ENCODE peak calls at places on chromosomes 13 and 19, in seven cellular contexts. I, E, O, Y, F, G and V are unnamed samples.

GRCh38 chr19:18588611-18589379 is at the start of gene REX1BD:
- DNase-seq in I (peak; percentile 68), E (peak; percentile 84), O (peak; percentile 90), Y (peak; percentile 76), F (peak; percentile 89), G (peak; percentile 71), V (no peak)

GRCh38 chr19:48461982-48462655 is 6.7 kb downstream of the KCNJ14 start:
- DNase-seq in I (no peak), E (no peak), O (peak; percentile 93), Y (no peak), F (peak; percentile 89), G (no peak), V (peak; percentile 88)

GRCh38 chr13:26759907-26760834 is at the start of gene GPR12:
- DNase-seq in I (no peak), E (no peak), O (no peak), Y (no peak), F (no peak), G (peak; percentile 10), V (no peak)

GRCh38 chr19:34600366-34600765 is 76.6 kb downstream of the SCGB2B2 start:
- DNase-seq in I (no peak), E (no peak), O (no peak), Y (no peak), F (no peak), G (no peak), V (no peak)

GRCh38 chr19:58558623-58559274 is 338 bp upstream of the UBE2M start:
- DNase-seq in I (peak; percentile 98), E (peak; percentile 99), O (peak; percentile 99), Y (peak; percentile 98), F (peak; percentile 99), G (peak; percentile 99), V (peak; percentile 97)

GRCh38 chr19:497861-498590 is 1.7 kb downstream of the MADCAM1 start:
- DNase-seq in I (no peak), E (no peak), O (peak; percentile 38), Y (no peak), F (no peak), G (no peak), V (peak; percentile 63)

GRCh38 chr19:16668176-16668575 is 7.2 kb downstream of the TMEM38A start:
- DNase-seq in I (no peak), E (no peak), O (no peak), Y (no peak), F (no peak), G (no peak), V (no peak)

GRCh38 chr19:32566246-32566830 is 14.7 kb upstream of the PDCD5 start:
- DNase-seq in I (peak; percentile 29), E (no peak), O (no peak), Y (peak; percentile 42), F (no peak), G (no peak), V (no peak)

GRCh38 chr19:6802336-6803035 is 30.0 kb downstream of the VAV1 start:
- DNase-seq in I (no peak), E (no peak), O (peak; percentile 54), Y (no peak), F (peak; percentile 21), G (peak; percentile 37), V (no peak)

GRCh38 chr19:43765109-43765876 is 10.5 kb upstream of the SMG9 start:
- DNase-seq in I (peak; percentile 97), E (no peak), O (peak; percentile 60), Y (peak; percentile 98), F (peak; percentile 89), G (peak; percentile 95), V (no peak)

GRCh38 chr19:33125929-33126388 is 6.0 kb upstream of the WDR88 start:
- DNase-seq in I (peak; percentile 69), E (peak; percentile 54), O (peak; percentile 64), Y (peak; percentile 67), F (peak; percentile 66), G (peak; percentile 25), V (peak; percentile 58)

GRCh38 chr13:52361225-52361624 is 44.7 kb downstream of the THSD1 start:
- DNase-seq in I (no peak), E (no peak), O (no peak), Y (no peak), F (no peak), G (no peak), V (no peak)

GRCh38 chr13:52359534-52359933 is 46.4 kb downstream of the THSD1 start:
- DNase-seq in I (peak; percentile 37), E (no peak), O (no peak), Y (no peak), F (no peak), G (no peak), V (no peak)

GRCh38 chr13:52353116-52353718 is 52.8 kb downstream of the THSD1 start:
- DNase-seq in I (peak; percentile 75), E (no peak), O (no peak), Y (no peak), F (no peak), G (no peak), V (no peak)

DNA sequence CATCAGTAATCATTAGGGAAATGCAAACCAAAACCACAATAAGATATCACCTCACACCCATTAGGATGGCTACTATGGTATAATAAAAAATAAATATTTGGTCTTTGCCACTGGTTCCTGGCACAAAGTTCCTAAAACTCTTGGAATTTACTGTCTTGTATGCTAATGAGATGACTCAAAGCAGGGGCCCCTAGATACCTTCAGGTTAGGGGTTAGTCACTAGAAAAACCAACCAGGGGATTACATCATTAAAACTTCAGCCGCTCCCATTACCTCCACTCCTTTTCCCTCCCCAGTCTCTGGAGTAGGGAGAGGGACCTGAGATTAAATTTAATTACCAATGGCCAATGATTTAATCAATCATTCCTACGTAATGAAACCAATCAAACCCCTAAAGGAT is 49.6 kb downstream of the THSD1 start:
- DNase-seq in I (peak; percentile 57), E (no peak), O (no peak), Y (no peak), F (peak; percentile 78), G (no peak), V (no peak)
- H3K23ac ChIP-seq in I (no peak overlapping the region), E (no peak overlapping the region), O (no peak overlapping the region), Y (no peak overlapping the region), F (no peak overlapping the region), G (no peak overlapping the region), V (no peak overlapping the region)

DNA sequence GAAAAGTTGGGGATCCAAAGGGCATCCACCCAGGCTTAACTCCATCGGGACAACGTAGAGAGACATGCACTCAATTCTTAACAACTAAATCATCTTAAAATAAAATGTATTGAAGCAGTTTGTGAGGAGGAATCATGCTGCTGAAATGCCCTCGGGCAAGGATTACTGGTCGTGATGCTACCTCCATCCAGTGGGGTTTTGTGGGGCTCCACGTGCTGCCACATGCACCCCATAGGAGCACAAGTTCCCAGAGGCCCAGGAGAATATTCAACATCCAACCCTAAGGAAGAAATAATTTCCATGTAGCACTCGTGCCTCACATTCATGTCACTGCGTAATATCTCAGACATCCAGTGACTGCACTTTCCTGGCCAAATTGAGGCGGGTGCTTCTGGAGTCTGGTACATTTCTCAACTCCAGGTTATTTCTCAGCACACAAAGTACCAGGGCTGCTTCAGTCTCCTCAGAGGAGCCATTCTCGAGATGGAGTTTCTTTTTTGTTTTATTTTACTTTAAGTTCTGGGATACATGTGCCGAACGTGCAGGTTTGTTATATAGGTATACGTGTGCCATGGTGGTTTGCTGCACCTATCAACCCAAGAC is 429.8 kb downstream of the FOXO1 start:
- DNase-seq in I (no peak), E (no peak), O (no peak), Y (no peak), F (no peak), G (no peak), V (no peak)
- H2AK5ac ChIP-seq in I (no peak overlapping the region), E (no peak overlapping the region), O (no peak overlapping the region), Y (no peak overlapping the region), F (no peak overlapping the region), G (no peak overlapping the region), V (no peak overlapping the region)

DNA sequence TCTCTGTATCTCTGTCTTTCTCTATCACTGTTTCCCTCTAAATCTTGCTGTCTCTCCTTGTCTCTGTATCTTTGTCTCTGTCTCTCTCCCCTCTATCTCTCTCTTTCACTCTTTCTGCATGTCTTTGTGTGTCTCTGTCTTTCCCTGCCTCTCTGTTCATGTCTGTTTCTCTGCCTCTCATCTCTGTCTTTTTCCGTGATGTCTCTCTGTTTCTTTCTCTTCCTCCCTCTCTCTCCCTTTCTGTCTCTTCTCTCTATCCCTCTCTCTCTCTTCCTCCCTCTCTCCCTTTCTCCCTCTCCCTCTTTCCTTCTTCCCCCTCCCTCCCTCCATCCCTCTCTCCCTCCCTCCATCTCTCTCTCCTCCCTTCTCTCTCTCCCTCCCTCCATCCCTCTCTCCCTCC is 56.7 kb upstream of the NFIC start:
- DNase-seq in I (no peak), E (no peak), O (no peak), Y (no peak), F (no peak), G (no peak), V (no peak)
- H3K23ac ChIP-seq in I (no peak overlapping the region), E (no peak overlapping the region), O (no peak overlapping the region), Y (no peak overlapping the region), F (no peak overlapping the region), G (no peak overlapping the region), V (no peak overlapping the region)

DNA sequence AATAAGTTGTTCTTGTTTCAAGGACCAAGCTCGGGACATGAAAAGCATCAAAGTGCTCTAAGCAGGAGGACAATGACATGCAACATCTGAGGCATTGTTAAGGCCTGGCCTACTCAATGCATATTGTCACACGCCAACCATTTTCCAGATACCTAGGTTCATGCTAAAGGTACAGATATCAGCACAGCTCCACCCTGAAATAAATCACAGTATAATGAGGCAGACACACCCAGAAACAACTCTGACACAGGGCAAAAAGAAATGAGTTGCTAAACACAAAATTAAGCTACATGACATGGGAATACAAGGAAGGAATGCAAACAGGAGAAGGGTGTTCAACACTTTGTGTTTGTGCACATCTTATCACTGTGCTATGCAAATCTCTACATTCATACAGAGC is 86.5 kb downstream of the EPSTI1 start:
- DNase-seq in I (no peak), E (no peak), O (no peak), Y (no peak), F (no peak), G (no peak), V (no peak)
- H2AK5ac ChIP-seq in I (no peak overlapping the region), E (no peak overlapping the region), O (no peak overlapping the region), Y (no peak overlapping the region), F (no peak overlapping the region), G (no peak overlapping the region), V (no peak overlapping the region)

DNA sequence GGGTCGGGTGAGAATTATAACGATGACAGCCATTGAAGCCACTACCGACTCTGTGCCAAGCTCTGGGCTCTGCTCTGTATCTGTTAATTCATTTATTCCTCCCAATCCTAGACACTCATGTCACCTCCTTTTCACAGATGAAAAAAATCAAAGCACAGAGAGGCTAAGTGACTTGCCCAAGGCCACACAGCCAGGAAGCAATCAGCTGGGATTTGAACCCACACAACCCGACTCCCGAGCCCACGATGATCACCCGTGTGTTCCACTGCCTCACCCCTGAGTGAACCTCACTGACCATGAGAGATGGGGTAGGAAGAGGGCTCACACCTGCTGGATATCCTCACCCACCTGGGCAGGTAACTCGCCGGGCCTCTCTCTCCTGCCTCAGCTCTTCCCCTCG is 40.1 kb downstream of the ZNF473 start:
- DNase-seq in I (no peak), E (no peak), O (no peak), Y (no peak), F (no peak), G (no peak), V (no peak)
- H3K23ac ChIP-seq in I (no peak overlapping the region), E (no peak overlapping the region), O (no peak overlapping the region), Y (no peak overlapping the region), F (no peak overlapping the region), G (no peak overlapping the region), V (no peak overlapping the region)

DNA sequence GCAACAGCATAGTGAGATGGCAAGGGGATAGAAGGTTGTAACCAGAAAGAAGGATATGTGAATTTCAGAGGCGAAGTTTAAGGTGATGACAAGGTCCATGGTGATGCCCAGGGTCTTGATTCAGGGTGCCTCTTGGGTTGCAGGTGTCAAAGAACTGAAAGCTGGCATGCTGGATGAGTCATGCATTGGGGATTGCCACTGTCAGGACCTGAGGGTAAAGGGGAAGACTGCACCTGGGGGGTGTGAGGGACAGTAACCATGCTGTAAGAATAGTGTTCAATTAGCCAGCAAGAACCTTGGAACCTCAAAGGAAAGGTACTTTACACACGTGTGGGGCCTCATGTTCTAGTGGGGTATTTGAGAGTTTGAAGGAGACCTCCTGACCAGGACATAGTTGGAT is 279.6 kb downstream of the SLC7A1 start:
- DNase-seq in I (no peak), E (no peak), O (no peak), Y (no peak), F (no peak), G (no peak), V (no peak)
- H2AK5ac ChIP-seq in I (no peak overlapping the region), E (no peak overlapping the region), O (no peak overlapping the region), Y (no peak overlapping the region), F (no peak overlapping the region), G (no peak overlapping the region), V (no peak overlapping the region)